ENCODE peak calls at places on chromosomes 7 and 10, in ten cellular contexts. E is sigmoid colon, I is suprapubic skin, N is transverse colon, S is tibial nerve, H is A549, T is stomach, C is GM12878, A is SK-N-SH, Q is ovary. U is an unnamed sample. For H3K4me1, the result is how much of the 10 kb centered on the place peaks cover.

GRCh38 chr10:64486149-64486548 is 964.9 kb downstream of the REEP3 start:
- DNase-seq in T (no peak), N (no peak), C (no peak), A (no peak), I (no peak), S (no peak), E (no peak), Q (no peak), H (no peak), U (no peak)

GRCh38 chr7:69732203-69732602 is 133.9 kb downstream of the AUTS2 start:
- DNase-seq in T (peak), H (peak), E (no peak), I (no peak), C (no peak), N (peak), S (no peak), A (no peak), Q (no peak), U (peak)

GRCh38 chr7:140607441-140607989 is 33.1 kb downstream of the DENND2A start:
- DNase-seq in C (no peak), T (no peak), H (no peak), S (peak), A (peak), E (peak), I (no peak), N (peak), Q (peak), U (peak)

GRCh38 chr7:31761646-31762045 is 74.6 kb downstream of the PPP1R17 start:
- DNase-seq in Q (peak), T (no peak), E (no peak), N (no peak), H (no peak), I (no peak), C (no peak), A (no peak), S (no peak), U (no peak)

GRCh38 chr7:124784879-124785818 is 19.6 kb upstream of the GPR37 start:
- DNase-seq in C (no peak), T (peak), A (peak), E (no peak), N (peak), I (no peak), H (peak), Q (peak), S (no peak), U (peak)

GRCh38 chr10:110357252-110357780 is 52.6 kb upstream of the SMNDC1 start:
- DNase-seq in T (no peak), H (no peak), E (no peak), Q (peak), C (peak), I (no peak), N (peak), A (no peak), S (no peak), U (no peak)

GRCh38 chr10:77074104-77074638 is 563.4 kb downstream of the KCNMA1 start:
- DNase-seq in H (no peak), N (no peak), S (no peak), I (no peak), C (no peak), Q (no peak), T (no peak), A (no peak), E (no peak), U (no peak)

GRCh38 chr7:119197872-119198527 is 973.5 kb downstream of the ANKRD7 start:
- DNase-seq in N (no peak), H (peak), T (peak), A (peak), E (no peak), S (no peak), I (no peak), C (peak), Q (no peak), U (no peak)

GRCh38 chr10:103476046-103476768 is 2.8 kb downstream of the CALHM3 start:
- DNase-seq in N (no peak), T (no peak), H (no peak), A (peak), C (no peak), I (no peak), S (no peak), Q (no peak), E (no peak), U (no peak)

GRCh38 chr7:140621326-140622035 is 19.1 kb downstream of the DENND2A start:
- DNase-seq in Q (no peak), C (no peak), E (no peak), H (no peak), S (no peak), I (no peak), N (no peak), T (no peak), A (no peak), U (no peak)

GRCh38 chr7:157357129-157358040 is 20.6 kb downstream of the DNAJB6 start:
- DNase-seq in E (no peak), I (peak), S (no peak), A (no peak), T (no peak), Q (no peak), N (no peak), C (peak), H (no peak), U (no peak)

DNA sequence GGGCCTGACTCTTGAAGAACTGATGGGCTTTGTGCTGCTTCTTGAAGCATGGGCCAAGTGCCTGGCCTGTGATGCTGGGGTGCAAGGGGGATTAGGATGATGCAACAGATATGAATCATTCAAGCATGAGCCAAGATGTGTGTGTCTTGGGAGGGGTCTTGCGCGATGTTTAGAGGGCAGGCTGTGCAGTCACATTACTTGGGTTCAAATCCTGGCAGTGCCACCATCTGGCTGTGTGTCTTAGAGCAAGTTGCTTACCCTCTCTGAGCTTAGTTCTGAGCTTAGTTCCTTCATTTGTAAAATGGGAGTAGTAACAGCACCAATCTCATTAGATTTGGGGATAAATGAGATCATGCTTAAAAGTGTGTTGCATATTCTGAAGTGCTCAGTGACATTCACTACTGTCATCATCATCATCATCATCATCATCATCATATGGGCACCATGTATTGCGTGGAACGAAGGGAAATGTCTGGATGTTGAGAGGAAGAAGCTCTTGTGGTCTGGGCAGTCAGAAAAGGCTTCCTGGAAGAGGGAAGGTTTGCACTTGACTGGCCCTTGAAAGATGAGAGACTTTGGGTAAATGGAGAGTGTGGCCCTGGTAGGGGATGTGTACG is 9.3 kb downstream of the UNC5B start:
- DNase-seq in S (no peak), N (no peak), H (no peak), E (peak), I (no peak), T (no peak), A (no peak), Q (no peak), C (no peak), U (no peak)
- TF ChIP-seq EP300 in S (no peak), N (no peak), H (no peak), E (no peak), I (no peak), T (no peak), A (no peak), Q (no peak), C (no peak), U (no peak)

DNA sequence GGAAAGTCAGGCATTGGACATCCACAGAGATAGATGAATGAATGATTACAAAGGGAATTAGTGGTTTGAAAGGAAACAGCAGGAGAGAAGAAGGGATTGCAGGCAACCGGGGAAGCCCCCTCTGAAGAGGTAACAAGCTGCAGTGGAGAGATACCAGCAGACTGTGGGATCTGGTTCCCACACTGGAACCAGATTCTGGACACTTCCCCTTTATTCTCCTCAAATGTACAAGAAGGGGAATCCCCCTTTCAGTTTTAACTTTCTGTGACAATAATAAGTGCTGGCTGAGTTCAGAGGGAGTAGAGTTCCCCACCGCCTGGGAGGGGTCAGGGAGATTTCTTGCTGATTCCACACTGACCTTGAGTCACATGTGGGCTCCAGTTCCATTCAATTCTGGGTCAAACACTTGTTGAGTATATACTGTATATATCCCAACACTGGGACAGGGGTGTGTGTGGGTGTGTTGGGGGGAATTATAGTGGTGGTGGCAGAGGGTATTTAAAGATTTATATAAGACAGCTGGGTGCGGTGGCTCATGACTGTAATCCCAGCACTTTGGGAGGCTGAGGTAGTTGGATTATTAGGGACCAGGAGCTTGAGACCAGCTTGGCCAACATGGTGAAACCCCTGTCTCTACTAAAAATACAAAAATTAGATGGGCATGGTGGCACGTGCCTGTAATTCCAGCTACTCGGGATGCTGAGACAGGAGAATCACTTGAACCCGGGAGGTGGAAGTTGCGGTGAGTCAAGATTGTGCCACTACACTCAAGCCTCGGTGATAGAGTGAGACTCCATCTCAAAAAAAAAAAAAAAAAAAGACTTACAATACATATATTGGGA is 16.5 kb upstream of the DDIT4 start:
- DNase-seq in A (no peak), N (peak), Q (no peak), S (no peak), C (peak), I (no peak), E (peak), H (no peak), T (no peak), U (no peak)
- H3K4me1 ChIP-seq in A (under half), N (half or more), Q (under half), S (half or more), C (half or more), I (half or more), E (half or more), H (half or more), T (half or more), U (half or more)

GRCh38 chr10:97531401-97531985 is 32.8 kb downstream of the UBTD1 start:
- DNase-seq in C (no peak), E (no peak), T (no peak), Q (no peak), S (no peak), N (no peak), I (no peak), H (no peak), A (no peak), U (no peak)

GRCh38 chr10:97532935-97533671 is 34.4 kb downstream of the UBTD1 start:
- DNase-seq in Q (no peak), N (no peak), C (no peak), S (no peak), I (no peak), E (no peak), A (peak), T (no peak), H (peak), U (no peak)

GRCh38 chr10:97537186-97537869 is 35.3 kb upstream of the ANKRD2 start:
- DNase-seq in T (no peak), C (no peak), Q (no peak), S (no peak), A (no peak), E (no peak), H (no peak), N (no peak), I (no peak), U (no peak)

GRCh38 chr10:97534746-97535367 is 36.1 kb downstream of the UBTD1 start:
- DNase-seq in C (no peak), Q (no peak), T (no peak), E (no peak), I (no peak), A (peak), N (no peak), H (peak), S (no peak), U (peak)

GRCh38 chr10:97533888-97534287 is 35.2 kb downstream of the UBTD1 start:
- DNase-seq in A (no peak), S (no peak), C (no peak), H (no peak), N (no peak), T (no peak), E (no peak), I (no peak), Q (no peak), U (no peak)
- TF ChIP-seq EP300 in A (no peak), S (no peak), C (no peak), H (no peak), N (no peak), T (no peak), E (no peak), I (no peak), Q (no peak), U (no peak)

DNA sequence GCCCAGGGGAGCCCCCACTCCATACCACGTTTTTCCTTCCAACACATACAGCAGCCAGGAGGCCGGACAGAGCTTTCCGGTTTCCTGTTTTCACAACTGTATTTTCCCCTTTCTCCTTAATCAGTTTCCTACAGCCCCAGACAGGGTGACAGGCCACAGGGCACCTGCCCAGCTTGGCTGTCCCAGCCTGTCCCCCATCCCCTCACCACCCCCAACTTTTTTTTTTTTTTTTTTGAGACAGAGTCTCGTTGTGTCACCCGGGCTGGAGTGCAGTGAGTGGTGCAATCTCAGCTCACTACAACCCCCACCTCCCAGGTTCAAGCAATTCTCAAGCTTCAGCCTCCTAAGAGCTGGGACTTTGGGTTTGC is 10.3 kb upstream of the HSPB1 start:
- DNase-seq in N (no peak), A (no peak), H (no peak), Q (no peak), I (no peak), S (no peak), C (no peak), E (peak), T (no peak), U (no peak)
- H3K4me1 ChIP-seq in N (half or more), A (under half), H (half or more), Q (under half), I (half or more), S (half or more), C (under half), E (half or more), T (half or more), U (under half)